ENCODE peak calls at places on chromosomes 12 and 14, in eight cellular contexts. J, K, G, I, B, C, U and W are unnamed samples.

GRCh38 chr12:104304261-104305004 is 894 bp downstream of the EID3 start:
- DNase-seq in J (no peak), K (no peak), G (no peak), I (no peak), B (no peak), C (no peak), U (no peak), W (no peak)

GRCh38 chr12:126681676-126682075 is 1585.3 kb upstream of the TMEM132C start:
- DNase-seq in J (no peak), K (no peak), G (no peak), I (no peak), B (no peak), C (no peak), U (no peak), W (no peak)

GRCh38 chr14:59275668-59276067 is 87.2 kb downstream of the DAAM1 start:
- DNase-seq in J (peak), K (no peak), G (peak), I (peak), B (peak), C (no peak), U (peak), W (peak)

GRCh38 chr12:59904874-59905521 is 309.2 kb downstream of the SLC16A7 start:
- DNase-seq in J (no peak), K (no peak), G (no peak), I (no peak), B (no peak), C (no peak), U (no peak), W (no peak)

GRCh38 chr14:88554458-88555286 is at the start of gene PTPN21:
- DNase-seq in J (peak), K (peak), G (peak), I (no peak), B (peak), C (peak), U (no peak), W (peak)

GRCh38 chr14:24381363-24382102 is 13.5 kb downstream of the NFATC4 start:
- DNase-seq in J (no peak), K (no peak), G (no peak), I (no peak), B (no peak), C (no peak), U (no peak), W (no peak)

GRCh38 chr14:76760331-76761197 is 704 bp upstream of the VASH1 start:
- DNase-seq in J (no peak), K (peak), G (no peak), I (no peak), B (no peak), C (no peak), U (no peak), W (no peak)

GRCh38 chr14:39342768-39343167 is 89.5 kb downstream of the FBXO33 start:
- DNase-seq in J (no peak), K (no peak), G (no peak), I (no peak), B (no peak), C (no peak), U (no peak), W (no peak)

GRCh38 chr12:96047621-96048211 is 12.3 kb upstream of the LTA4H start:
- DNase-seq in J (peak), K (no peak), G (peak), I (peak), B (peak), C (no peak), U (peak), W (peak)

GRCh38 chr12:129459886-129460285 is 443.9 kb downstream of the TMEM132D start:
- DNase-seq in J (no peak), K (no peak), G (no peak), I (no peak), B (no peak), C (no peak), U (no peak), W (no peak)

GRCh38 chr12:123041042-123041531 is 60.6 kb downstream of the ARL6IP4 start:
- DNase-seq in J (no peak), K (peak), G (no peak), I (no peak), B (no peak), C (no peak), U (no peak), W (no peak)

GRCh38 chr12:46437411-46437810 is 64.8 kb upstream of the SLC38A2 start:
- DNase-seq in J (no peak), K (no peak), G (no peak), I (no peak), B (no peak), C (no peak), U (no peak), W (no peak)

GRCh38 chr14:35351897-35352273 is 52.7 kb downstream of the NFKBIA start:
- DNase-seq in J (no peak), K (no peak), G (no peak), I (no peak), B (no peak), C (no peak), U (no peak), W (no peak)

GRCh38 chr14:35351497-35351896 is 53.1 kb downstream of the NFKBIA start:
- DNase-seq in J (no peak), K (no peak), G (no peak), I (no peak), B (no peak), C (no peak), U (no peak), W (no peak)

GRCh38 chr14:35352274-35353233 is 52.0 kb downstream of the NFKBIA start:
- DNase-seq in J (no peak), K (no peak), G (no peak), I (no peak), B (no peak), C (no peak), U (no peak), W (no peak)

GRCh38 chr14:35355981-35356839 is 48.3 kb downstream of the NFKBIA start:
- DNase-seq in J (peak), K (no peak), G (no peak), I (peak), B (peak), C (no peak), U (no peak), W (no peak)

GRCh38 chr14:35353409-35354172 is 51.0 kb downstream of the NFKBIA start:
- DNase-seq in J (peak), K (no peak), G (no peak), I (no peak), B (no peak), C (no peak), U (no peak), W (no peak)
- H3K27ac ChIP-seq in J (no peak), K (no peak), G (peak), I (no peak), B (peak), C (no peak), U (no peak), W (no peak)

DNA sequence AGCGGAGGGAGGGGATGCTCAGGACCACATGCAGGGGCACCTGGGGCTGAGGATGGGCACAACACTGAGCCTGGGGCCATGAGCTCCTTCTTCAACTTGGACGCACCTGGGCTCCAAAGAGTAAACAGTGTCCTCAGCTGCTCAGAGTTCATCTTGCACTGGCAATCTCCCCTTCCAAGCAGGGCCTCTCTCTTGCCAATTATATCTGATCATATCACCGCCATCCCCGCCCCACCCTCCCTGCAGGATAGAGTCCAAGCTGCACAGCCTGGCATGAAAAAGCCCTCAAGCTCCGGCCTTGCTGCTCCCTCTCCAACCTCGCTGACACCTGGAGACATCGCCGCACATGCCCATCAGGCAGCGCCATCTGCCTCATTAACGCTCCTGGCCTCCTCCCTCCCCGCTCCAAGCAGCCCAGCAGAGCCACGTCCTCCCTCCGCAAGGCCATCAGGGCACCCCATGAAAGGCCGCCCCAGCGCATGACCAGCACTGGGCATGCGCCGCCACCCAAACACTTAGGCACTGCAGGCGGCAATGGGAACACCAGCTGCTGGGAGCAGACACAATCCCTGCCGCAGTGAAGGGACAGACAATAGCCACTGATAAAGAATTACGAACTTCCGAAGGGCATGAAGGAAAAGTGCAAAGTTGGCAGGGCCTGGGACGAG is 88.8 kb downstream of the CHGA start:
- DNase-seq in J (no peak), K (no peak), G (no peak), I (no peak), B (no peak), C (no peak), U (no peak), W (no peak)
- TF ChIP-seq MAX in J (no peak), K (no peak), G (no peak), I (no peak), B (no peak), C (no peak), U (no peak), W (no peak)

GRCh38 chr14:55122441-55122986 is 6.5 kb upstream of the LGALS3 start:
- DNase-seq in J (peak), K (peak), G (no peak), I (no peak), B (no peak), C (no peak), U (no peak), W (no peak)

GRCh38 chr14:55121146-55121545 is 7.9 kb upstream of the LGALS3 start:
- DNase-seq in J (no peak), K (no peak), G (no peak), I (no peak), B (no peak), C (no peak), U (no peak), W (no peak)

GRCh38 chr14:55121628-55122440 is 7.2 kb upstream of the LGALS3 start:
- DNase-seq in J (peak), K (no peak), G (no peak), I (no peak), B (no peak), C (no peak), U (no peak), W (no peak)

GRCh38 chr14:55118761-55119160 is 10.3 kb upstream of the LGALS3 start:
- DNase-seq in J (no peak), K (no peak), G (no peak), I (no peak), B (no peak), C (no peak), U (no peak), W (peak)

DNA sequence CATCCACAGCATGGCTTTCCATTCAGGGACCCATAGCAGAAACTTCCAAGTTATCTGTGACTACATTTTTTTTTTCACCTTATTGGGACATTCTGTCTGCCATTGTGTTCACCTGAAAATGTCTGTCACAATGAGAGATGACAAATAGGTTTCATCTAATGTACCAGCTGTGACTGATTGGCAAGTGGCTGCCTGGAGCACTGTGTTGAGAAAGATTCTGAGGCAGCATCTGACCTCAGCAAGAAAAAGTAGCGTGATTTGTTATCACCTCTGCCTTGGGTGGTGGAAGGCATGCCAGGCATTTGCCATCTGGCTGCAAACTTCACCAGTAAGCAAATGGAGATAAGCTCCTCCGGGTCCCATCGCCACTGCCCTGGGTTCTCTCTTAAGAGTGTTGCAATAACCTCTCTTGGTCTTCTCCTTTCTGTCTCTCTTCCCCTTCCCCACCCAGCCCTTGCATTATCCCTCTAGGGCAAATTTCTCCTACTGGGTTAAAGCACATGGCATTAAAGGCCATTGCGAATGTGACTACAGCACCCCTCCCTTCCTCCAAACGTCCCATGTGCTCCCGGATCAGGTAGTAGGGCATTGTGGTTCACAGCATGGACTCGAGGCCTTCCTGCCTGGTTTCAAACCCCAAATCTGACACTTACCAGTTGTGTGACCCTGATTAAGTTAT is 8.4 kb upstream of the LGALS3 start:
- DNase-seq in J (no peak), K (no peak), G (no peak), I (no peak), B (no peak), C (no peak), U (no peak), W (no peak)
- H3K27ac ChIP-seq in J (no peak), K (no peak), G (no peak), I (no peak), B (no peak), C (no peak), U (no peak), W (no peak)

GRCh38 chr14:22472466-22472865 is 116.6 kb downstream of the DAD1 start:
- DNase-seq in J (no peak), K (no peak), G (no peak), I (no peak), B (no peak), C (no peak), U (no peak), W (no peak)

GRCh38 chr14:22471545-22472121 is 117.4 kb downstream of the DAD1 start:
- DNase-seq in J (peak), K (peak), G (peak), I (peak), B (peak), C (peak), U (no peak), W (peak)

GRCh38 chr14:22474730-22475351 is 114.2 kb downstream of the DAD1 start:
- DNase-seq in J (no peak), K (no peak), G (no peak), I (no peak), B (no peak), C (no peak), U (no peak), W (peak)

GRCh38 chr14:22475381-22475780 is 113.6 kb downstream of the DAD1 start:
- DNase-seq in J (no peak), K (no peak), G (no peak), I (no peak), B (no peak), C (no peak), U (no peak), W (no peak)

DNA sequence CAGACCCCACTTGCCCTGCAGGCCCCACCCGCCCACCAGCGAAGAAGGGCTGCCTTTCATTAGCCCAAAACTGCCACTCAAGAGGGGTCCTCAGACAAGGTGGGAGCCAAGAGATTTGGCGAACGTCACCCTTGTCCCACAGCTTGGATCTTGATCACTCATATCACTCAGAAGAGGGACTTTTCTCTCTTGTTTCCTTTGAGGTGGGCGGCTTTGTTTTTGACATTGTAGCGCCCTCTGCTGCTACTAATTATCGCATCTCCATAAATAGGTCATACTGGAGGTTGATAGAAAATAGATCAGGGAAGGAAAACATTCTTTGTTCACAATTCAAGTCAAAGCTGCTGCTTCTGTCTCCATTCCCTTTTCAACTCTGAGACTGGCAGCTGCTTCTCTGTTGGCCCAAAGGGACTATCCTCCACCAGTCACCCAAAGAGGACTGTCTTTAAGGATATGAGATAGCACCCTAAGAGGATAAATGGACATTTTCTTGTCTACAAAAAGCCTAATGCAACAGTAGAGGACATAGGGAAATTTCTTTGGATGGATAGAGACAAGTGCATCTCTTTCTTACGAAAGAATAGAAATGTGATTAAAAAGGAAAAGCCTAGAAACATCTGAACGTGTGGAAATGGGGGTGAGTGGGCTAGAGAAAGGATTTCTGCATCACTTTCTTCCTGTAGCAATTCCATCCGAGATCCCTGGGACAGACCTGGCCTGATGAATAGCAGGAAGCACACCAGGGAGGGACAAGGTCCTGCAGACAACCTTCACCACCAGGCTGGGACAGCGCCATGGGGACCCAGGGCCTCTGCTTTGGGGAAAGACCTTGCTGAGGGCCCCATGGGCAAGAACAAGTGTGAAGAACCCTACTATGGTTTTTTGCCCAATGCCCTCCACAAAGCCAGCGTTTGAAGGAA is 115.8 kb downstream of the DAD1 start:
- DNase-seq in J (peak), K (peak), G (peak), I (peak), B (peak), C (peak), U (no peak), W (peak)
- TF ChIP-seq MAX in J (no peak), K (no peak), G (no peak), I (no peak), B (no peak), C (no peak), U (no peak), W (no peak)

GRCh38 chr12:647039-647712 is 16.1 kb downstream of the NINJ2 start:
- DNase-seq in J (no peak), K (no peak), G (no peak), I (no peak), B (no peak), C (no peak), U (no peak), W (no peak)
- H3K27ac ChIP-seq in J (peak), K (no peak), G (peak), I (no peak), B (no peak), C (no peak), U (peak), W (peak)